ENCODE peak calls at places on chromosomes 13 and 19, in five cellular contexts. R, N, U, Y and M are unnamed samples.

GRCh38 chr19:798415-799075 is 1.3 kb downstream of the PTBP1 start:
- DNase-seq in R (no peak), U (no peak), Y (no peak), N (no peak), M (no peak)

GRCh38 chr19:39708594-39708993 is 4.3 kb downstream of the LGALS14 start:
- DNase-seq in U (no peak), N (no peak), Y (no peak), R (no peak), M (no peak)

GRCh38 chr13:99150575-99151370 is 49.9 kb upstream of the UBAC2 start:
- DNase-seq in N (no peak), R (peak), Y (peak), U (peak), M (peak)

GRCh38 chr19:56403261-56403660 is 871 bp upstream of the ZNF583 start:
- DNase-seq in R (no peak), Y (peak), U (no peak), N (no peak), M (peak)

GRCh38 chr13:48478401-48478800 is 54.5 kb downstream of the RCBTB2 start:
- DNase-seq in U (peak), Y (no peak), N (no peak), R (peak), M (no peak)

GRCh38 chr13:43240278-43240677 is 216.9 kb downstream of the DNAJC15 start:
- DNase-seq in Y (no peak), U (no peak), N (peak), R (no peak), M (no peak)

GRCh38 chr19:46355234-46355990 is 8.5 kb downstream of the PPP5C start:
- DNase-seq in R (no peak), Y (no peak), U (no peak), N (no peak), M (no peak)

GRCh38 chr13:93248627-93249047 is 22.0 kb downstream of the GPC6 start:
- DNase-seq in N (no peak), Y (peak), U (peak), R (no peak), M (peak)

GRCh38 chr13:80145291-80145690 is 195.6 kb downstream of the SPRY2 start:
- DNase-seq in R (no peak), Y (no peak), U (no peak), N (no peak), M (no peak)